ENCODE peak calls at places on chromosome 21, in eight cellular contexts. One of them, this sample, is unnamed.

GRCh38 chr21:28704746-28705145 is 287.9 kb downstream of the LTN1 start:
- DNase-seq in Caco-2: no peak
- DNase-seq in WTC11: no peak
- DNase-seq in fibroblast of pulmonary artery: peak; percentile 45
- DNase-seq in AG04449: no peak
- DNase-seq in heart right ventricle: peak; percentile 14
- DNase-seq in fibroblast of lung: peak; percentile 61
- DNase-seq in AG10803: no peak
- DNase-seq in this sample: no peak

GRCh38 chr21:46191686-46192575 is 7.7 kb upstream of the SPATC1L start:
- DNase-seq in Caco-2: no peak
- DNase-seq in WTC11: no peak
- DNase-seq in fibroblast of pulmonary artery: no peak
- DNase-seq in AG04449: no peak
- DNase-seq in heart right ventricle: no peak
- DNase-seq in fibroblast of lung: no peak
- DNase-seq in AG10803: no peak
- DNase-seq in this sample: no peak

GRCh38 chr21:31012133-31013089 is 25.9 kb downstream of the KRTAP19-8 start:
- DNase-seq in Caco-2: no peak
- DNase-seq in WTC11: no peak
- DNase-seq in fibroblast of pulmonary artery: no peak
- DNase-seq in AG04449: no peak
- DNase-seq in heart right ventricle: no peak
- DNase-seq in fibroblast of lung: no peak
- DNase-seq in AG10803: no peak
- DNase-seq in this sample: no peak

GRCh38 chr21:33070921-33071877 is 1.3 kb downstream of the OLIG1 start:
- DNase-seq in Caco-2: no peak
- DNase-seq in WTC11: peak; percentile 57
- DNase-seq in fibroblast of pulmonary artery: no peak
- DNase-seq in AG04449: no peak
- DNase-seq in heart right ventricle: no peak
- DNase-seq in fibroblast of lung: no peak
- DNase-seq in AG10803: no peak
- DNase-seq in this sample: no peak

GRCh38 chr21:45421846-45422775 is 17.1 kb downstream of the COL18A1 start:
- DNase-seq in Caco-2: no peak
- DNase-seq in WTC11: peak; percentile 6
- DNase-seq in fibroblast of pulmonary artery: no peak
- DNase-seq in AG04449: no peak
- DNase-seq in heart right ventricle: peak; percentile 10
- DNase-seq in fibroblast of lung: no peak
- DNase-seq in AG10803: no peak
- DNase-seq in this sample: no peak

GRCh38 chr21:28922368-28922767 is 70.3 kb downstream of the LTN1 start:
- DNase-seq in Caco-2: no peak
- DNase-seq in WTC11: no peak
- DNase-seq in fibroblast of pulmonary artery: no peak
- DNase-seq in AG04449: no peak
- DNase-seq in heart right ventricle: no peak
- DNase-seq in fibroblast of lung: no peak
- DNase-seq in AG10803: no peak
- DNase-seq in this sample: no peak

GRCh38 chr21:19458295-19458694 is 1054.7 kb upstream of the TMPRSS15 start:
- DNase-seq in Caco-2: no peak
- DNase-seq in WTC11: no peak
- DNase-seq in fibroblast of pulmonary artery: no peak
- DNase-seq in AG04449: no peak
- DNase-seq in heart right ventricle: no peak
- DNase-seq in fibroblast of lung: no peak
- DNase-seq in AG10803: no peak
- DNase-seq in this sample: no peak

GRCh38 chr21:22120616-22121266 is 1122.5 kb downstream of the NCAM2 start:
- DNase-seq in Caco-2: no peak
- DNase-seq in WTC11: peak; percentile 31
- DNase-seq in fibroblast of pulmonary artery: peak; percentile 31
- DNase-seq in AG04449: no peak
- DNase-seq in heart right ventricle: no peak
- DNase-seq in fibroblast of lung: peak; percentile 12
- DNase-seq in AG10803: no peak
- DNase-seq in this sample: no peak

GRCh38 chr21:17869115-17869514 is 50.0 kb upstream of the C21orf91 start:
- DNase-seq in Caco-2: no peak
- DNase-seq in WTC11: no peak
- DNase-seq in fibroblast of pulmonary artery: no peak
- DNase-seq in AG04449: no peak
- DNase-seq in heart right ventricle: no peak
- DNase-seq in fibroblast of lung: no peak
- DNase-seq in AG10803: no peak
- DNase-seq in this sample: no peak

GRCh38 chr21:14877581-14878228 is 187.1 kb downstream of the NRIP1 start:
- DNase-seq in Caco-2: peak; percentile 46
- DNase-seq in WTC11: no peak
- DNase-seq in fibroblast of pulmonary artery: no peak
- DNase-seq in AG04449: no peak
- DNase-seq in heart right ventricle: no peak
- DNase-seq in fibroblast of lung: peak; percentile 47
- DNase-seq in AG10803: no peak
- DNase-seq in this sample: no peak

GRCh38 chr21:33518899-33519298 is 23.0 kb downstream of the GART start:
- DNase-seq in Caco-2: no peak
- DNase-seq in WTC11: no peak
- DNase-seq in fibroblast of pulmonary artery: no peak
- DNase-seq in AG04449: no peak
- DNase-seq in heart right ventricle: no peak
- DNase-seq in fibroblast of lung: no peak
- DNase-seq in AG10803: no peak
- DNase-seq in this sample: no peak

GRCh38 chr21:38261851-38262250 is 5.1 kb downstream of the KCNJ15 start:
- DNase-seq in Caco-2: no peak
- DNase-seq in WTC11: no peak
- DNase-seq in fibroblast of pulmonary artery: no peak
- DNase-seq in AG04449: no peak
- DNase-seq in heart right ventricle: no peak
- DNase-seq in fibroblast of lung: peak; percentile 62
- DNase-seq in AG10803: peak; percentile 49
- DNase-seq in this sample: no peak

GRCh38 chr21:32900814-32901213 is 124.9 kb upstream of the OLIG2 start:
- DNase-seq in Caco-2: no peak
- DNase-seq in WTC11: no peak
- DNase-seq in fibroblast of pulmonary artery: no peak
- DNase-seq in AG04449: no peak
- DNase-seq in heart right ventricle: no peak
- DNase-seq in fibroblast of lung: no peak
- DNase-seq in AG10803: no peak
- DNase-seq in this sample: no peak

GRCh38 chr21:15054606-15055239 is 10.1 kb downstream of the NRIP1 start:
- DNase-seq in Caco-2: no peak
- DNase-seq in WTC11: no peak
- DNase-seq in fibroblast of pulmonary artery: no peak
- DNase-seq in AG04449: no peak
- DNase-seq in heart right ventricle: no peak
- DNase-seq in fibroblast of lung: no peak
- DNase-seq in AG10803: no peak
- DNase-seq in this sample: no peak

GRCh38 chr21:33027401-33028185 is 1.9 kb downstream of the OLIG2 start:
- DNase-seq in Caco-2: no peak
- DNase-seq in WTC11: peak; percentile 44
- DNase-seq in fibroblast of pulmonary artery: no peak
- DNase-seq in AG04449: no peak
- DNase-seq in heart right ventricle: no peak
- DNase-seq in fibroblast of lung: no peak
- DNase-seq in AG10803: no peak
- DNase-seq in this sample: no peak

GRCh38 chr21:26844258-26845065 is 747 bp downstream of the ADAMTS1 start:
- DNase-seq in Caco-2: no peak
- DNase-seq in WTC11: peak; percentile 49
- DNase-seq in fibroblast of pulmonary artery: peak; percentile 53
- DNase-seq in AG04449: no peak
- DNase-seq in heart right ventricle: peak; percentile 73
- DNase-seq in fibroblast of lung: peak; percentile 52
- DNase-seq in AG10803: peak; percentile 44
- DNase-seq in this sample: no peak

GRCh38 chr21:26449161-26449560 is 123.9 kb downstream of the CYYR1 start:
- DNase-seq in Caco-2: no peak
- DNase-seq in WTC11: no peak
- DNase-seq in fibroblast of pulmonary artery: peak; percentile 86
- DNase-seq in AG04449: peak; percentile 42
- DNase-seq in heart right ventricle: no peak
- DNase-seq in fibroblast of lung: peak; percentile 80
- DNase-seq in AG10803: peak; percentile 88
- DNase-seq in this sample: no peak

GRCh38 chr21:38236232-38236631 is 20.6 kb upstream of the KCNJ15 start:
- DNase-seq in Caco-2: no peak
- DNase-seq in WTC11: no peak
- DNase-seq in fibroblast of pulmonary artery: no peak
- DNase-seq in AG04449: no peak
- DNase-seq in heart right ventricle: no peak
- DNase-seq in fibroblast of lung: no peak
- DNase-seq in AG10803: peak; percentile 25
- DNase-seq in this sample: no peak

GRCh38 chr21:38787461-38788274 is 18.1 kb upstream of the ETS2 start:
- DNase-seq in Caco-2: peak; percentile 93
- DNase-seq in WTC11: no peak
- DNase-seq in fibroblast of pulmonary artery: peak; percentile 62
- DNase-seq in AG04449: no peak
- DNase-seq in heart right ventricle: no peak
- DNase-seq in fibroblast of lung: peak; percentile 58
- DNase-seq in AG10803: peak; percentile 31
- DNase-seq in this sample: no peak

GRCh38 chr21:29697555-29698193 is 242.1 kb downstream of the GRIK1 start:
- DNase-seq in Caco-2: no peak
- DNase-seq in WTC11: no peak
- DNase-seq in fibroblast of pulmonary artery: peak; percentile 18
- DNase-seq in AG04449: no peak
- DNase-seq in heart right ventricle: no peak
- DNase-seq in fibroblast of lung: no peak
- DNase-seq in AG10803: no peak
- DNase-seq in this sample: no peak

GRCh38 chr21:31110430-31110829 is 72.2 kb upstream of the KRTAP19-8 start:
- DNase-seq in Caco-2: no peak
- DNase-seq in WTC11: no peak
- DNase-seq in fibroblast of pulmonary artery: no peak
- DNase-seq in AG04449: no peak
- DNase-seq in heart right ventricle: no peak
- DNase-seq in fibroblast of lung: no peak
- DNase-seq in AG10803: no peak
- DNase-seq in this sample: no peak

GRCh38 chr21:19433623-19434022 is 1030.0 kb upstream of the TMPRSS15 start:
- DNase-seq in Caco-2: no peak
- DNase-seq in WTC11: no peak
- DNase-seq in fibroblast of pulmonary artery: no peak
- DNase-seq in AG04449: no peak
- DNase-seq in heart right ventricle: no peak
- DNase-seq in fibroblast of lung: no peak
- DNase-seq in AG10803: no peak
- DNase-seq in this sample: no peak

GRCh38 chr21:31514598-31514997 is 144.9 kb upstream of the SOD1 start:
- DNase-seq in Caco-2: no peak
- DNase-seq in WTC11: peak; percentile 50
- DNase-seq in fibroblast of pulmonary artery: no peak
- DNase-seq in AG04449: no peak
- DNase-seq in heart right ventricle: no peak
- DNase-seq in fibroblast of lung: no peak
- DNase-seq in AG10803: no peak
- DNase-seq in this sample: no peak

GRCh38 chr21:39156024-39156423 is 27.2 kb downstream of the PSMG1 start:
- DNase-seq in Caco-2: no peak
- DNase-seq in WTC11: no peak
- DNase-seq in fibroblast of pulmonary artery: no peak
- DNase-seq in AG04449: no peak
- DNase-seq in heart right ventricle: no peak
- DNase-seq in fibroblast of lung: no peak
- DNase-seq in AG10803: no peak
- DNase-seq in this sample: no peak

GRCh38 chr21:41650526-41651145 is 116.2 kb downstream of the RIPK4 start:
- DNase-seq in Caco-2: peak; percentile 3
- DNase-seq in WTC11: no peak
- DNase-seq in fibroblast of pulmonary artery: no peak
- DNase-seq in AG04449: no peak
- DNase-seq in heart right ventricle: no peak
- DNase-seq in fibroblast of lung: no peak
- DNase-seq in AG10803: no peak
- DNase-seq in this sample: no peak
- TF ChIP-seq CTCF in Caco-2: no peak
- TF ChIP-seq CTCF in WTC11: no peak
- TF ChIP-seq CTCF in fibroblast of pulmonary artery: no peak
- TF ChIP-seq CTCF in AG04449: no peak
- TF ChIP-seq CTCF in heart right ventricle: no peak
- TF ChIP-seq CTCF in fibroblast of lung: no peak
- TF ChIP-seq CTCF in AG10803: no peak
- TF ChIP-seq CTCF in this sample: no peak

GRCh38 chr21:35051287-35051818 is 2.3 kb upstream of the RUNX1 start:
- DNase-seq in Caco-2: peak; percentile 66
- DNase-seq in WTC11: peak; percentile 79
- DNase-seq in fibroblast of pulmonary artery: peak; percentile 92
- DNase-seq in AG04449: no peak
- DNase-seq in heart right ventricle: peak; percentile 77
- DNase-seq in fibroblast of lung: peak; percentile 95
- DNase-seq in AG10803: peak; percentile 97
- DNase-seq in this sample: peak; percentile 54
- TF ChIP-seq CTCF in Caco-2: peak; percentile 42
- TF ChIP-seq CTCF in WTC11: no peak
- TF ChIP-seq CTCF in fibroblast of pulmonary artery: peak; percentile 67
- TF ChIP-seq CTCF in AG04449: peak; percentile 56
- TF ChIP-seq CTCF in heart right ventricle: peak; percentile 74
- TF ChIP-seq CTCF in fibroblast of lung: peak; percentile 60
- TF ChIP-seq CTCF in AG10803: peak; percentile 74
- TF ChIP-seq CTCF in this sample: no peak

DNA sequence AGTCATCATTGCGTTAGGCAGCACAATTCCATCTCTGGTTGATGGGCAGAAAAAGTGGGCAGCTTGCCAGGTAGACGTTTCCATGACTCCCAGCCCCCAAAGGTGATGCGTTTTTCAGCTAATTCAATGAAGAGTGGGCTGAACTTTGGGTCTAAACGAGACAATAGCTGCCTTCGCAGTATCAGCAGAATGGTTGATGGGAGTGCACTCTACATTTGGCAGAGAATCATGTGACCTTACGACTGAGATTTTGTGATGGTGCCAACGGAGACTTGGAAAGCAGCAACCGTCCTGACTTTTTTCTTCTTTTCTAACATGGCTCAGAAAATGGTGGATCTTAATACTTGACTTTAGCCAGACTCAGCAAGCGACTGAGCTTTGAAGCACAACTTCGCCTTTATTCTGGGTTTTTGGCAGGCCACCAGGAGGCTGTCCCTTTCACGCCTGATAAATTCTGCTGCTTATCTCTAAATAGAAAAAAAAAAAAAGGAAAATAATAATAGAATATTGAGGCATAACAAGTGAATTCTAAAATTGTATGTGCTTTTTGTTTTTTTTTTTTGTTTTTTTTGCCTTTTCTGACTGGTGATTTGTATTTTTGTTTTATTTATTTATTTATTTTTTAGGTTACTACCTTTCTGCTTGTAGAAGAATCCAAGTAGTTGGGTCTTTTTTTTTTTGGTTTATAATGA is 804.8 kb downstream of the USP25 start:
- DNase-seq in Caco-2: no peak
- DNase-seq in WTC11: no peak
- DNase-seq in fibroblast of pulmonary artery: peak; percentile 98
- DNase-seq in AG04449: no peak
- DNase-seq in heart right ventricle: peak; percentile 63
- DNase-seq in fibroblast of lung: peak; percentile 87
- DNase-seq in AG10803: peak; percentile 79
- DNase-seq in this sample: no peak
- TF ChIP-seq CTCF in Caco-2: no peak
- TF ChIP-seq CTCF in WTC11: no peak
- TF ChIP-seq CTCF in fibroblast of pulmonary artery: no peak
- TF ChIP-seq CTCF in AG04449: no peak
- TF ChIP-seq CTCF in heart right ventricle: no peak
- TF ChIP-seq CTCF in fibroblast of lung: no peak
- TF ChIP-seq CTCF in AG10803: no peak
- TF ChIP-seq CTCF in this sample: no peak

GRCh38 chr21:43727571-43728466 is 8.9 kb downstream of the PDXK start:
- DNase-seq in Caco-2: no peak
- DNase-seq in WTC11: peak; percentile 35
- DNase-seq in fibroblast of pulmonary artery: no peak
- DNase-seq in AG04449: no peak
- DNase-seq in heart right ventricle: no peak
- DNase-seq in fibroblast of lung: peak; percentile 40
- DNase-seq in AG10803: peak; percentile 25
- DNase-seq in this sample: no peak
- TF ChIP-seq CTCF in Caco-2: no peak
- TF ChIP-seq CTCF in WTC11: no peak
- TF ChIP-seq CTCF in fibroblast of pulmonary artery: no peak
- TF ChIP-seq CTCF in AG04449: no peak
- TF ChIP-seq CTCF in heart right ventricle: no peak
- TF ChIP-seq CTCF in fibroblast of lung: no peak
- TF ChIP-seq CTCF in AG10803: no peak
- TF ChIP-seq CTCF in this sample: no peak

This sample was measured in activated B cell treated with CpG ODN at 0.5 μM for 24 hours.